ENCODE peak calls at places on chromosome 21, in five cellular contexts. K is AG09309, E is EL, U is fibroblast of the aortic adventitia, O is GM19239. S is an unnamed sample.

GRCh38 chr21:45280178-45280821 is 7.4 kb downstream of the POFUT2 start:
- DNase-seq in E (no peak), U (no peak), O (no peak), K (no peak), S (no peak)

GRCh38 chr21:42105476-42105875 is 34.4 kb downstream of the UMODL1 start:
- DNase-seq in E (no peak), U (no peak), K (no peak), O (no peak), S (no peak)

GRCh38 chr21:38349111-38349746 is 92.4 kb downstream of the KCNJ15 start:
- DNase-seq in U (no peak), K (no peak), O (no peak), E (no peak), S (no peak)

GRCh38 chr21:38942617-38943245 is 137.0 kb downstream of the ETS2 start:
- DNase-seq in U (no peak), E (no peak), O (no peak), K (no peak), S (no peak)

GRCh38 chr21:39060485-39061099 is 122.7 kb downstream of the PSMG1 start:
- DNase-seq in U (no peak), E (no peak), K (no peak), O (no peak), S (no peak)

GRCh38 chr21:45557611-45558043 is 15.4 kb upstream of the SLC19A1 start:
- DNase-seq in O (no peak), K (no peak), U (no peak), E (no peak), S (no peak)

GRCh38 chr21:34088752-34089151 is 15.4 kb downstream of the MRPS6 start:
- DNase-seq in K (no peak), U (no peak), E (no peak), O (no peak), S (no peak)

GRCh38 chr21:37936010-37936785 is 19.9 kb upstream of the KCNJ6 start:
- DNase-seq in O (no peak), K (no peak), U (no peak), E (no peak), S (no peak)

GRCh38 chr21:33977721-33978369 is 62.2 kb upstream of the ATP5PO start:
- DNase-seq in K (no peak), U (no peak), O (no peak), E (no peak), S (no peak)

GRCh38 chr21:42347601-42348327 is 3.0 kb downstream of the TFF2 start:
- DNase-seq in K (no peak), O (no peak), U (no peak), E (no peak), S (no peak)

GRCh38 chr21:24411429-24411828 is 1195.9 kb downstream of the MRPL39 start:
- DNase-seq in O (no peak), U (no peak), E (no peak), K (no peak), S (no peak)

GRCh38 chr21:17818158-17819113 is 720 bp downstream of the C21orf91 start:
- DNase-seq in E (peak), K (no peak), U (peak), O (no peak), S (peak)

GRCh38 chr21:44295163-44295601 is 4.7 kb upstream of the PFKL start:
- DNase-seq in E (no peak), K (no peak), O (no peak), U (no peak), S (no peak)

S was measured in MG63.